ENCODE peak calls at places on chromosome 6, in seven cellular contexts. One of them, this sample, is unnamed.

GRCh38 chr6:105431226-105431625 is 28.3 kb upstream of the PREP start:
- DNase-seq in HuH-7: peak; percentile 18
- DNase-seq in mammary epithelial cell: peak; percentile 46
- DNase-seq in iPS DF 6.9: peak; percentile 16
- DNase-seq in NCI-H2171 treated with DMSO at 0.1 percent for 48 hours: peak; percentile 12
- DNase-seq in Caco-2: no peak
- DNase-seq in astrocyte of the spinal cord: peak; percentile 68
- DNase-seq in this sample: peak; percentile 62

GRCh38 chr6:152585236-152585635 is 51.9 kb downstream of the SYNE1 start:
- DNase-seq in astrocyte of the spinal cord: no peak
- DNase-seq in HuH-7: no peak
- DNase-seq in Caco-2: no peak
- DNase-seq in NCI-H2171 treated with DMSO at 0.1 percent for 48 hours: no peak
- DNase-seq in mammary epithelial cell: no peak
- DNase-seq in iPS DF 6.9: no peak
- DNase-seq in this sample: no peak

GRCh38 chr6:166566026-166567011 is 20.2 kb downstream of the RAMACL start:
- DNase-seq in mammary epithelial cell: no peak
- DNase-seq in HuH-7: no peak
- DNase-seq in Caco-2: no peak
- DNase-seq in iPS DF 6.9: no peak
- DNase-seq in NCI-H2171 treated with DMSO at 0.1 percent for 48 hours: no peak
- DNase-seq in astrocyte of the spinal cord: no peak
- DNase-seq in this sample: no peak

GRCh38 chr6:14775528-14775927 is 470.3 kb upstream of the JARID2 start:
- DNase-seq in NCI-H2171 treated with DMSO at 0.1 percent for 48 hours: peak; percentile 82
- DNase-seq in mammary epithelial cell: no peak
- DNase-seq in Caco-2: no peak
- DNase-seq in astrocyte of the spinal cord: no peak
- DNase-seq in HuH-7: no peak
- DNase-seq in iPS DF 6.9: no peak
- DNase-seq in this sample: no peak

GRCh38 chr6:32047855-32048766 is 9.9 kb downstream of the CYP21A2 start:
- DNase-seq in mammary epithelial cell: peak; percentile 28
- DNase-seq in HuH-7: peak; percentile 87
- DNase-seq in astrocyte of the spinal cord: peak; percentile 20
- DNase-seq in iPS DF 6.9: peak; percentile 71
- DNase-seq in Caco-2: peak; percentile 66
- DNase-seq in NCI-H2171 treated with DMSO at 0.1 percent for 48 hours: peak; percentile 23
- DNase-seq in this sample: peak; percentile 37

GRCh38 chr6:16595514-16595913 is 165.7 kb downstream of the ATXN1 start:
- DNase-seq in HuH-7: no peak
- DNase-seq in iPS DF 6.9: no peak
- DNase-seq in Caco-2: no peak
- DNase-seq in mammary epithelial cell: no peak
- DNase-seq in NCI-H2171 treated with DMSO at 0.1 percent for 48 hours: no peak
- DNase-seq in astrocyte of the spinal cord: no peak
- DNase-seq in this sample: no peak

GRCh38 chr6:149080511-149080910 is 237.0 kb upstream of the TAB2 start:
- DNase-seq in HuH-7: no peak
- DNase-seq in astrocyte of the spinal cord: peak; percentile 89
- DNase-seq in mammary epithelial cell: no peak
- DNase-seq in NCI-H2171 treated with DMSO at 0.1 percent for 48 hours: no peak
- DNase-seq in Caco-2: no peak
- DNase-seq in iPS DF 6.9: no peak
- DNase-seq in this sample: no peak

GRCh38 chr6:15160812-15161211 is 85.1 kb upstream of the JARID2 start:
- DNase-seq in Caco-2: no peak
- DNase-seq in HuH-7: no peak
- DNase-seq in NCI-H2171 treated with DMSO at 0.1 percent for 48 hours: no peak
- DNase-seq in iPS DF 6.9: no peak
- DNase-seq in astrocyte of the spinal cord: no peak
- DNase-seq in mammary epithelial cell: no peak
- DNase-seq in this sample: no peak